ENCODE peak calls at places on chromosomes 6 and 20, in seven cellular contexts. A, C, K, N, B, T and M are unnamed samples.

GRCh38 chr6:6003334-6004146 is 3.2 kb downstream of the NRN1 start:
- DNase-seq in A (no peak), C (no peak), K (no peak), N (no peak), B (peak; percentile 85), T (peak; percentile 60), M (no peak)

GRCh38 chr20:48743807-48744206 is 84.0 kb downstream of the PREX1 start:
- DNase-seq in A (no peak), C (no peak), K (no peak), N (no peak), B (no peak), T (no peak), M (no peak)

GRCh38 chr6:26592649-26593048 is 4.1 kb upstream of the ABT1 start:
- DNase-seq in A (no peak), C (no peak), K (no peak), N (no peak), B (no peak), T (no peak), M (no peak)

GRCh38 chr6:34460796-34461507 is 4.9 kb upstream of the PACSIN1 start:
- DNase-seq in A (no peak), C (no peak), K (no peak), N (no peak), B (no peak), T (no peak), M (no peak)

GRCh38 chr6:3687847-3688246 is 63.7 kb downstream of the PXDC1 start:
- DNase-seq in A (no peak), C (no peak), K (no peak), N (no peak), B (peak; percentile 59), T (no peak), M (peak; percentile 16)

GRCh38 chr6:168355716-168356522 is 36.3 kb upstream of the DACT2 start:
- DNase-seq in A (no peak), C (peak; percentile 82), K (no peak), N (no peak), B (peak; percentile 72), T (peak; percentile 55), M (peak; percentile 74)

GRCh38 chr6:79431469-79431868 is 105.8 kb downstream of the LCA5 start:
- DNase-seq in A (no peak), C (no peak), K (no peak), N (no peak), B (peak; percentile 57), T (no peak), M (no peak)

GRCh38 chr20:23096073-23096472 is 9.9 kb upstream of the CD93 start:
- DNase-seq in A (no peak), C (no peak), K (no peak), N (no peak), B (no peak), T (no peak), M (no peak)

GRCh38 chr20:4026093-4026601 is 10.8 kb upstream of the RNF24 start:
- DNase-seq in A (peak; percentile 88), C (no peak), K (no peak), N (no peak), B (peak; percentile 26), T (no peak), M (peak; percentile 41)

GRCh38 chr20:62030834-62031434 is 34.7 kb downstream of the TAF4 start:
- DNase-seq in A (no peak), C (no peak), K (no peak), N (peak; percentile 55), B (no peak), T (no peak), M (no peak)

GRCh38 chr6:84897874-84898635 is 133.7 kb upstream of the TBX18 start:
- DNase-seq in A (peak; percentile 2), C (no peak), K (peak; percentile 2), N (no peak), B (no peak), T (no peak), M (no peak)

GRCh38 chr20:19981091-19981490 is 36.1 kb upstream of the NAA20 start:
- DNase-seq in A (peak; percentile 59), C (no peak), K (no peak), N (no peak), B (no peak), T (no peak), M (peak; percentile 27)

GRCh38 chr6:70281923-70282902 is 20.7 kb downstream of the COL9A1 start:
- DNase-seq in A (no peak), C (no peak), K (no peak), N (no peak), B (peak; percentile 65), T (peak; percentile 51), M (no peak)

DNA sequence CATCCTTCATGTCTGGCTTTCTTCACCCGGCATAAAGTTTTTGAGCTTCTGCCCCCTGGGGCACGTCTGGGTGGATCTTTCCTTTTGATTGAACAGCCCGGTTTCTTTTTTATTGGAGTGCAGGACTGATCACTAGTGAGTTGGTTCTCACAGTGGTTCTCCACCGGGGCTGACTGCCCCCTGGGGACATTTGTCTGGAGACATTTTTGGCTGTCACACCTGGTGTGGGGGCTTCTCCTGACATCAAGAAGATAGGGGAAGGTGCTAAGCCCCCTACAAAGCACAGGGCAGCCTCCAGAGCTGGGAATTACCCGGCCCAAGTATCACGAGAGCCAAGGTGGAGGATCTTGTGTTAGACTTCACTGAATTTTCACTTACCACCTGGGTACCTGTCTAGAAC is 25.7 kb upstream of the IRF4 start:
- DNase-seq in A (no peak), C (no peak), K (no peak), N (no peak), B (no peak), T (no peak), M (no peak)
- H3K4me3 ChIP-seq in A (no peak overlapping the region), C (no peak overlapping the region), K (no peak overlapping the region), N (no peak overlapping the region), B (no peak overlapping the region), T (no peak overlapping the region), M (no peak overlapping the region)

GRCh38 chr6:41181566-41181965 is 18.6 kb upstream of the TREM2 start:
- DNase-seq in A (no peak), C (no peak), K (no peak), N (no peak), B (no peak), T (no peak), M (no peak)

GRCh38 chr6:41185991-41186675 is 14.8 kb downstream of the TREML2 start:
- DNase-seq in A (no peak), C (no peak), K (no peak), N (no peak), B (no peak), T (no peak), M (no peak)

GRCh38 chr6:41184761-41185160 is 16.2 kb downstream of the TREML2 start:
- DNase-seq in A (no peak), C (no peak), K (no peak), N (no peak), B (no peak), T (no peak), M (no peak)

GRCh38 chr6:41177695-41178094 is 14.8 kb upstream of the TREM2 start:
- DNase-seq in A (no peak), C (no peak), K (no peak), N (no peak), B (no peak), T (no peak), M (no peak)

DNA sequence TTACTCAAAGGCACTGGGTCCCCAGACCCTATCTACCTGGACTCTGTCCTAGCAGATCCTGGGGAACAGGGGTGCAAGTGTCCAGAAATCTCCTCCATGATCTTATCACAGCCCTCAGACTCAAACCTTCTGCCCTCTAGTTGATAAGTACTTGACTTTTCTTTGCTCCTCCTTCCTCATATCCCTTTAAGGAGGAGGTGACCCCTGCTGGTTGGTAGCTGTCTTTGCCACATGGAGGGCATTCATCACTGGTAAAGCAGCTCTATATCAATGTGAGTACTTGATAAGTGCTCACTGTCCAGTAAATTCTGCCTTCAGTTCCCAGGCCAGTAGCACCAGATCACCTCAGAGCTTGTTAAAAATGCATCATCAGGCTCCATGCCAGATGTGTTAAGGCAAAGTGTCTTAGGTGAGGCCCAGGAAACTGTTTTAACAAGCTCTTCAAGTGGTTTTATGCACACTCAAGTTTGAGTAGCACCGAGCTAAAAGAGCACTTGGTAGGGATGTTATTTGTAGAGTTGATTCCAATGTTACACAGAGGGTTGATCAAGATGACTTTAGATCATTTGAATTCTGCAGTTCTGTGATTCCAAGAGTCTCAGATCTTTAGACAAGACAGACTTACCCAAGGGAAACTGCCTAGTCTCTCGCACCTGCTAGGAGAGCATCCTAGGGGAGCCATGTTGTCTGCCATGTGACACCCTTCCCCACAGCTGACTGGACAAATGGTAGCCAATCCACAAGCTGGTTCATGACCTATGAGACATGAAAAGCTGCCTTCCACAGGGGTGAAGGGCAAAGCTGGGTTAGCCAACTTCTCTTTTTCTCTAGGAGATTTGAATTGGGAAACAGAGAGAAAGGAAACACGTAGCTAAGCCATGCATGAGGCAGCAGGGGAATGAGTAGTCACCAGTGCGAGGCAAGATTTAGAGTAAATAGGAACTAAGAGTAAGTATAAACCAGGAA is 18.6 kb downstream of the TREML2 start:
- DNase-seq in A (peak; percentile 55), C (no peak), K (peak; percentile 24), N (peak; percentile 27), B (peak; percentile 62), T (no peak), M (peak; percentile 31)
- TF ChIP-seq CTCF in A (peak; percentile 58), C (peak; percentile 53), K (peak; percentile 76), N (peak; percentile 61), B (peak; percentile 66), T (no peak), M (peak; percentile 66)

GRCh38 chr6:149969635-149970034 is 5.9 kb downstream of the ULBP1 start:
- DNase-seq in A (no peak), C (no peak), K (no peak), N (no peak), B (no peak), T (no peak), M (no peak)

GRCh38 chr6:149964243-149965190 is 774 bp downstream of the ULBP1 start:
- DNase-seq in A (peak; percentile 16), C (no peak), K (no peak), N (no peak), B (peak; percentile 46), T (no peak), M (no peak)

GRCh38 chr6:149963462-149964242 is at the start of gene ULBP1:
- DNase-seq in A (peak; percentile 83), C (peak; percentile 93), K (peak; percentile 5), N (peak; percentile 66), B (peak; percentile 91), T (peak; percentile 89), M (peak; percentile 61)

GRCh38 chr6:149965191-149966020 is 1.7 kb downstream of the ULBP1 start:
- DNase-seq in A (no peak), C (no peak), K (no peak), N (no peak), B (peak; percentile 69), T (no peak), M (no peak)

GRCh38 chr6:149967591-149967990 is 3.8 kb downstream of the ULBP1 start:
- DNase-seq in A (no peak), C (no peak), K (no peak), N (no peak), B (no peak), T (no peak), M (no peak)
- H3K27me3 ChIP-seq in A (peaks cover 67% of the 10 kb centered on the region), C (peaks cover 33% of the 10 kb centered on the region), K (no peaks in the 10 kb centered on the region), N (no peaks in the 10 kb centered on the region), B (peaks cover 100% of the 10 kb centered on the region), T (peaks cover 33% of the 10 kb centered on the region), M (peaks cover 34% of the 10 kb centered on the region)

DNA sequence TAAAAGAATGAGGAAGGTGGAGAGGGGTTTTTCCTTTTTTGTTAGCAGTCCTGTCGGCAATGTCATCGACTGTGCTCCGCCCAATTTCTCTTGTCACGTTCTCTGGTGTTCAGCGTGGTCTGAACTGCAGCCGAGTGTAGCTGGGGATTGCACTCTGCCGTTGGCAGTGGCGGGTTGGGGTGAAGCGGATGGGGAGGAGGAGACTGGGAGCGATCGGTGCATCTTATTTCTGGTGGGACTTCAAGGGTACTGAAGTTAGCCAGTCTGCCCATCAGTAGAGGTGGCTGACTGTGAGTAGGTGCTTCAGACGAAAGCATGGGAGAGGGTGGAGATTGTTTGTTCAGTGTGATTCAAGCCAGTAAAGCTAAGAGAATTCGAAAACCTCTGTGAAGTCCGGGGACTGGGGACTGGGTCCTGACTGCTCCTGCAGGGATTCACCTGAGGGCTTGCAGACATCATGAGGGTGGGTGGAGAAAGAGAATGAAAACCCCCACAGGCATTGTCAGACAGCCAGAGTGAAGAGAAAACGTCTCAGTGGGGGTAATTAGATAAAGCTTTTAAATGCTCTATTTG is 5.1 kb downstream of the RREB1 start:
- DNase-seq in A (no peak), C (peak; percentile 69), K (no peak), N (peak; percentile 67), B (peak; percentile 51), T (peak; percentile 29), M (no peak)
- H3K4me3 ChIP-seq in A (no peak overlapping the region), C (no peak overlapping the region), K (peak overlapping the region; percentile 23), N (no peak overlapping the region), B (peak overlapping the region; percentile 21), T (no peak overlapping the region), M (no peak overlapping the region)